ENCODE peak calls at places on chromosome 1, in four cellular contexts. One of them, this sample, is unnamed.

GRCh38 chr1:183361081-183361480 is 57.1 kb downstream of the NMNAT2 start:
- DNase-seq in HFFc6: no peak
- DNase-seq in activated naive CD4-positive, alpha-beta T cell treated with anti-CD3 and anti-CD28 coated beads for 36 hours: no peak
- DNase-seq in fibroblast of pulmonary artery: no peak
- DNase-seq in this sample: no peak

GRCh38 chr1:26287033-26287711 is 7.3 kb downstream of the SH3BGRL3 start:
- DNase-seq in HFFc6: no peak
- DNase-seq in activated naive CD4-positive, alpha-beta T cell treated with anti-CD3 and anti-CD28 coated beads for 36 hours: peak
- DNase-seq in fibroblast of pulmonary artery: no peak
- DNase-seq in this sample: peak

GRCh38 chr1:23198373-23198772 is 18.9 kb downstream of the HTR1D start:
- DNase-seq in HFFc6: peak
- DNase-seq in activated naive CD4-positive, alpha-beta T cell treated with anti-CD3 and anti-CD28 coated beads for 36 hours: no peak
- DNase-seq in fibroblast of pulmonary artery: peak
- DNase-seq in this sample: no peak

GRCh38 chr1:188295157-188295556 is 1466.4 kb downstream of the PLA2G4A start:
- DNase-seq in HFFc6: no peak
- DNase-seq in activated naive CD4-positive, alpha-beta T cell treated with anti-CD3 and anti-CD28 coated beads for 36 hours: no peak
- DNase-seq in fibroblast of pulmonary artery: no peak
- DNase-seq in this sample: no peak

GRCh38 chr1:3917761-3918160 is 17.7 kb upstream of the C1orf174 start:
- DNase-seq in HFFc6: no peak
- DNase-seq in activated naive CD4-positive, alpha-beta T cell treated with anti-CD3 and anti-CD28 coated beads for 36 hours: no peak
- DNase-seq in fibroblast of pulmonary artery: no peak
- DNase-seq in this sample: no peak

GRCh38 chr1:244242446-244242845 is 191.4 kb downstream of the ZBTB18 start:
- DNase-seq in HFFc6: no peak
- DNase-seq in activated naive CD4-positive, alpha-beta T cell treated with anti-CD3 and anti-CD28 coated beads for 36 hours: peak
- DNase-seq in fibroblast of pulmonary artery: peak
- DNase-seq in this sample: no peak

GRCh38 chr1:29676496-29676895 is 440.2 kb downstream of the PTPRU start:
- DNase-seq in HFFc6: no peak
- DNase-seq in activated naive CD4-positive, alpha-beta T cell treated with anti-CD3 and anti-CD28 coated beads for 36 hours: no peak
- DNase-seq in fibroblast of pulmonary artery: no peak
- DNase-seq in this sample: no peak

GRCh38 chr1:147451628-147452027 is 89.7 kb upstream of the BCL9 start:
- DNase-seq in HFFc6: no peak
- DNase-seq in activated naive CD4-positive, alpha-beta T cell treated with anti-CD3 and anti-CD28 coated beads for 36 hours: no peak
- DNase-seq in fibroblast of pulmonary artery: no peak
- DNase-seq in this sample: no peak